ENCODE peak calls at places on chromosomes 12 and 14, in four cellular contexts. V, H, E and P are unnamed samples.

GRCh38 chr12:43332977-43333649 is 218.9 kb downstream of the ADAMTS20 start:
- DNase-seq in V (no peak), H (no peak), E (no peak), P (no peak)

GRCh38 chr12:54721312-54721711 is 73.1 kb upstream of the DCD start:
- DNase-seq in V (no peak), H (no peak), E (no peak), P (no peak)

GRCh38 chr14:87491816-87492215 is 501.2 kb downstream of the GALC start:
- DNase-seq in V (no peak), H (no peak), E (no peak), P (no peak)

GRCh38 chr12:103028881-103029280 is 71.4 kb downstream of the ASCL1 start:
- DNase-seq in V (no peak), H (no peak), E (no peak), P (no peak)

GRCh38 chr12:117119592-117120198 is 20.5 kb upstream of the TESC start:
- DNase-seq in V (peak), H (peak), E (peak), P (peak)

GRCh38 chr12:1797011-1797901 is 23.1 kb upstream of the LRTM2 start:
- DNase-seq in V (no peak), H (no peak), E (no peak), P (peak)

GRCh38 chr12:59040651-59041050 is 120.3 kb upstream of the LRIG3 start:
- DNase-seq in V (no peak), H (no peak), E (no peak), P (no peak)

GRCh38 chr14:63614964-63615363 is 26.7 kb downstream of the WDR89 start:
- DNase-seq in V (no peak), H (no peak), E (no peak), P (no peak)

GRCh38 chr12:3275171-3276041 is 198.2 kb downstream of the TSPAN9 start:
- DNase-seq in V (peak), H (peak), E (peak), P (peak)

GRCh38 chr12:2845280-2845679 is 10.4 kb upstream of the NRIP2 start:
- DNase-seq in V (no peak), H (peak), E (no peak), P (no peak)

GRCh38 chr14:99316281-99317163 is 44.5 kb upstream of the BCL11B start:
- DNase-seq in V (peak), H (no peak), E (peak), P (no peak)

GRCh38 chr12:56803750-56804149 is 40.6 kb downstream of the HSD17B6 start:
- DNase-seq in V (no peak), H (no peak), E (no peak), P (no peak)

GRCh38 chr14:78005325-78005724 is 164.8 kb upstream of the NRXN3 start:
- DNase-seq in V (peak), H (peak), E (no peak), P (no peak)

GRCh38 chr12:47277972-47278448 is 198.3 kb upstream of the AMIGO2 start:
- DNase-seq in V (peak), H (peak), E (no peak), P (no peak)

GRCh38 chr12:31029916-31030562 is 43.6 kb upstream of the DDX11 start:
- DNase-seq in V (no peak), H (no peak), E (no peak), P (no peak)

GRCh38 chr12:92859650-92860386 is 69.3 kb downstream of the EEA1 start:
- DNase-seq in V (no peak), H (no peak), E (no peak), P (no peak)

GRCh38 chr12:19299765-19300164 is 139.5 kb upstream of the AEBP2 start:
- DNase-seq in V (no peak), H (no peak), E (no peak), P (no peak)

GRCh38 chr12:94615284-94616216 is 34.8 kb downstream of the TMCC3 start:
- DNase-seq in V (peak), H (peak), E (peak), P (no peak)
- TF ChIP-seq HMGXB4 in V (no peak), H (no peak), E (no peak), P (no peak)

GRCh38 chr12:96514328-96514727 is 25.0 kb downstream of the CFAP54 start:
- DNase-seq in V (no peak), H (no peak), E (no peak), P (no peak)
- TF ChIP-seq HMGXB4 in V (no peak), H (no peak), E (no peak), P (no peak)

GRCh38 chr14:52006361-52006760 is 17.0 kb downstream of the RTRAF start:
- DNase-seq in V (no peak), H (no peak), E (no peak), P (no peak)

GRCh38 chr14:52003324-52003723 is 14.0 kb downstream of the RTRAF start:
- DNase-seq in V (no peak), H (no peak), E (no peak), P (no peak)

GRCh38 chr14:52007211-52007610 is 17.9 kb downstream of the RTRAF start:
- DNase-seq in V (no peak), H (no peak), E (no peak), P (no peak)

GRCh38 chr14:52007637-52008036 is 18.3 kb downstream of the RTRAF start:
- DNase-seq in V (no peak), H (no peak), E (peak), P (no peak)

GRCh38 chr14:52005625-52006024 is 16.3 kb downstream of the RTRAF start:
- DNase-seq in V (no peak), H (no peak), E (no peak), P (no peak)
- TF ChIP-seq HMGXB4 in V (no peak), H (no peak), E (no peak), P (no peak)

DNA sequence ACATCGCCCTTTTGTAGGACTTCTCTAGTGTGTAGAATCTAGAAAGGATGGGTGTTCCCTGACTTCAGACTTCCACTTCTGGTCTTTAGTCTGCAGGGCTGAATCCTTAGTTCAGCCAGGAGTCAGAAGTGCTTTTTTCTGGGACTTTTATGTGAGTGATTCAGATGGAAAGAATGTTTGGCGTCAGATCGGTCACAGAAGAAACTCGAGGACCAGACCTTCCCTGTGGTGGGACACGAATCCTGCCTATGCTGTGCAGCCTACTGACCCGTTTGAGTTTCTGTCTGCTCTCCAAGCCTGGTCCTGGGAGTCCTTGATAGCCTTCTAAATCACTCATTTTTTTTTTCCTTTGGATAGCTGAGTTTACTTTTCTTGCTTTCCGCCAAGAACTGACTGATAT is 165.3 kb upstream of the SSTR1 start:
- DNase-seq in V (no peak), H (no peak), E (peak), P (no peak)
- TF ChIP-seq HMGXB4 in V (no peak), H (no peak), E (no peak), P (no peak)

DNA sequence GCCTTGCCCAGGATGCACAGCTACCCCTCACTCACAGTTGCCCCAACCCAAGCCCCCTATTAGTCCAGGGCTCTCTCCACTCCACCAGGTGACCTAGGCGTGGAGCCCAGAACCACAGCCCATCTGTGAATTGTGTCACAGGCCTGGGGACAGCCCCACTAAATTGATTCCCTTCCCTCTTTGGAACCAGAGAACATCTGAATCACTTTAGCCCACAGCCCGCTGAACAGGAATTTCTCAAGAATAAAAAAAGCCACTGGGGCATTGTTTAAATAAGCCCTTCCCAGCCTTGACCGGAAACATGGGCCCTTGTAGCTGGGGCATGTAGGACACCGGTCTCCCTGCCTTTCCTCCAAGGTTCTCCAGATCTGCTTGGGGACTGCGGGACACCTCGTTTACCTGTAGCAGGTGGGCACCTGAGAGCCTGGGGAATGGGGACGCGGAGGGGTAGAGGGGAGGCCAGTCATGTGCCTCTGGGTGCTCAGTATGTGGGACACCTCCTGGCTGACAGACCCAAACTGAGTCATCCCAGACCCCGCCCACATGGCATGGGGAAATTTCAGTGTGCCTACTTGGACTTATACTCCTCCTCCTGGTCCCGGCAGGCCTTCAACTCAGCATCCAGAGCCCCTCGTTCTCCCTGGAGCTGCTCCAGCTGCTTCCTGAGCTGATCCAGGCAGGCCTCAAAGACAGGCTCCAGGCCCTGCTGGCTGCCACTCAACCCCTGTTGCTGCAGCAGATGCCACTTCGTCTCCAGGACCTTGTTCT is 1.3 kb downstream of the KRT78 start:
- DNase-seq in V (no peak), H (no peak), E (no peak), P (no peak)
- TF ChIP-seq HMGXB4 in V (no peak), H (no peak), E (no peak), P (no peak)